ENCODE peak calls at places on chromosomes 2 and 18, in seven cellular contexts. Z is GM12891, S is spleen, A is gastrocnemius medialis, R is right lobe of liver, W is upper lobe of left lung, Q is GM12892. B is an unnamed sample.

GRCh38 chr2:206875701-206876100 is 63.6 kb upstream of the CPO start:
- DNase-seq in Z (no peak), S (no peak), A (no peak), R (no peak), W (no peak), Q (no peak), B (no peak)

GRCh38 chr2:222655406-222655747 is 515 bp downstream of the FARSB start:
- DNase-seq in Z (no peak), S (no peak), A (no peak), R (no peak), W (no peak), Q (no peak), B (no peak)

GRCh38 chr2:41948397-41948763 is 99.4 kb upstream of the PKDCC start:
- DNase-seq in Z (no peak), S (no peak), A (no peak), R (no peak), W (no peak), Q (no peak), B (no peak)

GRCh38 chr18:43422483-43422882 is 145.2 kb upstream of the SYT4 start:
- DNase-seq in Z (no peak), S (no peak), A (no peak), R (no peak), W (no peak), Q (no peak), B (no peak)

GRCh38 chr2:174071321-174071720 is 106.1 kb upstream of the SP3 start:
- DNase-seq in Z (no peak), S (no peak), A (no peak), R (no peak), W (no peak), Q (no peak), B (no peak)

GRCh38 chr2:643334-643733 is 33.9 kb downstream of the TMEM18 start:
- DNase-seq in Z (no peak), S (no peak), A (no peak), R (no peak), W (no peak), Q (no peak), B (no peak)

GRCh38 chr2:144523606-144524131 is 3.8 kb upstream of the ZEB2 start:
- DNase-seq in Z (no peak), S (no peak), A (no peak), R (no peak), W (peak), Q (no peak), B (no peak)

GRCh38 chr2:64533882-64534281 is 9.8 kb downstream of the AFTPH start:
- DNase-seq in Z (no peak), S (no peak), A (no peak), R (no peak), W (no peak), Q (no peak), B (no peak)

GRCh38 chr2:125330133-125330532 is 1305.0 kb downstream of the CNTNAP5 start:
- DNase-seq in Z (no peak), S (no peak), A (no peak), R (no peak), W (no peak), Q (no peak), B (no peak)

GRCh38 chr2:182393361-182393760 is 33.5 kb downstream of the PDE1A start:
- DNase-seq in Z (no peak), S (no peak), A (no peak), R (no peak), W (no peak), Q (no peak), B (no peak)

GRCh38 chr2:231185050-231185725 is 13.2 kb upstream of the ARMC9 start:
- DNase-seq in Z (no peak), S (no peak), A (no peak), R (no peak), W (no peak), Q (no peak), B (no peak)

GRCh38 chr2:64487256-64488049 is 33.5 kb downstream of the LGALSL start:
- DNase-seq in Z (no peak), S (no peak), A (no peak), R (no peak), W (no peak), Q (no peak), B (no peak)

GRCh38 chr2:9613291-9613690 is 17.5 kb downstream of the YWHAQ start:
- DNase-seq in Z (no peak), S (no peak), A (no peak), R (no peak), W (no peak), Q (no peak), B (no peak)

GRCh38 chr2:2665834-2666133 is 334.7 kb upstream of the MYT1L start:
- DNase-seq in Z (no peak), S (no peak), A (no peak), R (no peak), W (no peak), Q (no peak), B (no peak)

DNA sequence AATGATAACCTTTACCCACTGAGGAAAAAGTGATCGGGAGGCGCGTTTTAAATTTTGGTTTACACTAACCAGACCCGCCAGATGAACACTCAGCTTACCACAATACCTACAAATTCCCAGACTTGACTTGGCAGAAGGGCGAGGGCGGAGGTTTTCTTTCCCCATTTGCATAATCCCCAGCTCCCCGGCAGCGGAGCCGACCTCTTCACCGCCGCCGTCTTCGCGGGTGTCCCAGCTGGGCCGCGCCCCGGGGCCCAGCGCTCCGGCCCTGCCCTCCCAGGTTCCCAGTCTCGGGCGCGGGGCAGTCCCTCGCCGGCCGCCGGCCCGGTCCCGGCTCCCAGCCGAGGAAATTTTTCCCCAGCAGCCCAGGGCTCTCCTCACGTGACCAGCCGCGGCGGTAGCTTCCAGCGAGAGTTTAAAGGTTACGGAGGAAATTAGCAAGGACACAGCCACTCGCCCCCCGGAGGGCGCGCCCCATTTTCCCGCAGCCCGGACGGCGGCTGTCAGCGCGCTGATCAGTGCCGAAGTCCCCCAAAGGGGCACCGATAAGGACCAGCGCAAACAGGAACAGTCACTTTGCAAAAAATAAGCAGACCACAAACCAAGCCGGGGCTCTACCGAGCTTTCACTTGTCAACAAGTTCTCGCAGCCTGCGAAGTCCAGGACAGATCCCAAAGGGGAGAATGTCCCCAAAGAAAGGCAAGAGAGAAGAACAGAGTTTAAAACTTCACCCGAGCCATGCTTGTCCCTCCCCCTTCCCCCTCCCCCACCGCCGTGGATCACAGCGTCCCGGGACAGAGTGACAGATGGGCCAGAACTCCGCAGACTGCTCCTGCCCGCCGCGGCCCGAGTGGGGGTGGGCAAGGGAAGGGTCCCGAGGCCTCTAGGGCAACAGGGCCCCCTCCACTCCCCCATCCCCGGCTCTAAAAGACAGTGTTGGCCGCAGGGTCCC is 1.3 kb upstream of the PRKCE start:
- DNase-seq in Z (no peak), S (peak), A (peak), R (peak), W (peak), Q (peak), B (peak)
- TF ChIP-seq POLR2A in Z (no peak), S (peak), A (peak), R (peak), W (no peak), Q (no peak), B (peak)

DNA sequence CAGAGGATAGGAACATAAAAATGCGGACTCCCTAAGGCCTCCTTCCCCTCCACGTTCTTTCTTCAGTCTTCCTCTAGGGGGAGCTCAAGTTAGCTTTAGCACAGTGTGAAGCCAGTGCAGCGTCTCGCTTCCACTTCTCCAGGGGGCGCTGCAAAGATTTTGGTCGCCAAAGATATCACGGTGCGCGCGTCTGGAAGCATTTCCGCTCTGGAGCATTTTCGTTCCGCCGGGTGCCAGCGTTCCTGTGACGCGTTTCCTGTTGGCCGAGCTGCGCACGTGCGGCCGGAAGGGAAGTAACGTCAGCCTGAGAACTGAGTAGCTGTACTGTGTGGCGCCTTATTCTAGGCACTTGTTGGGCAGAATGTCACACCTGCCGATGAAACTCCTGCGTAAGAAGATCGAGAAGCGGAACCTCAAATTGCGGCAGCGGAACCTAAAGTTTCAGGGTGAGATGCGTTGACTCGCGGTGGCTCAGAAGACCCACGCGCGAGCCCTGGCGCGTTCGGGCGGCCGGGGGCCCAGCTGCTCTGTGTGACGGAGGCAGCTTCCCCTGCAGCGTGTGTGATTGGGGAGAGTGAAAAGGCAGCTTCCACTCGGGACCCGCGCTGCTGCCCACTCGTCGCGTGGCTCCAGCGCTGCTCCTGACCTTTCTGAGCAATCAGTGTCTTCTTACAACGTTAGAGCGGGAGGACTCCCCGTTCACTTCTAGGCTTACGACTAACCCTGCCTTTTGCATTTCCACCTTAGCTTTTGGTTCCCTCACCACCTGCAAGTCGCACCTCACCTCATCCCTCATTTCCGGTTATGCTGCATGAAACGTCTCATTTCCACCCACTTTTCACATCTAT is at the start of gene DDX18:
- DNase-seq in Z (peak), S (peak), A (peak), R (peak), W (peak), Q (peak), B (peak)
- TF ChIP-seq POLR2A in Z (peak), S (no peak), A (peak), R (peak), W (no peak), Q (peak), B (peak)

GRCh38 chr2:25283921-25284320 is 57.8 kb downstream of the DNMT3A start:
- DNase-seq in Z (no peak), S (no peak), A (no peak), R (no peak), W (no peak), Q (no peak), B (no peak)

GRCh38 chr2:25286723-25287483 is 54.8 kb downstream of the DNMT3A start:
- DNase-seq in Z (no peak), S (no peak), A (no peak), R (no peak), W (no peak), Q (no peak), B (no peak)

GRCh38 chr2:25285265-25286024 is 56.3 kb downstream of the DNMT3A start:
- DNase-seq in Z (no peak), S (no peak), A (no peak), R (no peak), W (no peak), Q (no peak), B (no peak)

GRCh38 chr2:25281581-25281980 is 60.1 kb downstream of the DNMT3A start:
- DNase-seq in Z (no peak), S (no peak), A (no peak), R (no peak), W (no peak), Q (no peak), B (no peak)

DNA sequence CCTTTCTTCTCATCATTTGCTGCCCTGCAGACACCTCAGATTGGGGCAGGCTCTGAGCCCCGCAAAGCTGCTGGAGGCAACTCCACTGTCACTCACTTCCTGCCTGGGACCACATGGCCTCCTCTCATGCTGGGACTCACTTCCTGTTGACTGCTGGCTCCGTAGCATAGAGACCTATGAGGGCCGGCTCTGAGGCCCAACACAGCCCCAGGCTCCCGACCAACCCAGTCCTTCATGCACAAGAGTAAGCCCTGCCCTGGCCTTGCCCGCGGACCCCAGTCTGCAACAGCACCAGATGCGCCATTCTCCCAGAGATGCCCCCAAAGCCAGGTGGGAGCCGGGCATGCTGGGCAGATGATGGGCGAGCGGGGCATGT is 55.7 kb downstream of the DNMT3A start:
- DNase-seq in Z (peak), S (peak), A (no peak), R (no peak), W (no peak), Q (peak), B (peak)
- TF ChIP-seq POLR2A in Z (peak), S (no peak), A (no peak), R (no peak), W (no peak), Q (peak), B (no peak)

GRCh38 chr2:118186110-118186857 is 98.0 kb downstream of the INSIG2 start:
- DNase-seq in Z (peak), S (peak), A (peak), R (peak), W (peak), Q (peak), B (peak)
- TF ChIP-seq POLR2A in Z (peak), S (peak), A (peak), R (peak), W (no peak), Q (peak), B (peak)

DNA sequence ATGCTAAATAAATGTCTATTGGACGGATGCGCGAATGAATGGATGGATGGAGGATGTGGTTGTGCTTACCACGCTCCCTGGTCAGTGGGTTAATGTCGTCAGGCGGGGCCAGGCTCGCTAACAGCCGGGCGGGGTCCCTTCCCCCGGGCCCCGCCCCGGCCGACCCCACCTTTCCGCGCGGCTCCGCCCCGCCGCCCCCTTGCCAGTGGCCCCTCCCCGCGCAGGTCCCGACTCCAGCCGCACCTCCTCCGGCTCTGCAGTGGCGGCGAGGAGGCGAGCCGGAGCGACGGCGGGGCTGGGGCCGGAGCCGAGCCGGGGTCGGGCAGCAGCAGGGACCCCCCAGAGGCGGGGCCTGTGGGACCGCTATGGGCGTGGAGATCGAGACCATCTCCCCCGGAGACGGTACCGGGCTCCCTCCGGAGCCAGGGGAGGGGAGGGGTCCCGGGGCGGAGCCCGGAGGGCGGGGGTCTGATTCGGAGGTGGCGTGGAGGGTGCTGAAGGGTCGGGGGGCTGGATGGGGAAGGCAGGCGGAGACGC is at the start of gene FKBP1B:
- DNase-seq in Z (peak), S (peak), A (no peak), R (peak), W (peak), Q (peak), B (peak)
- TF ChIP-seq POLR2A in Z (no peak), S (no peak), A (peak), R (peak), W (no peak), Q (no peak), B (peak)

GRCh38 chr2:25187729-25188350 is 19.5 kb upstream of the POMC start:
- DNase-seq in Z (no peak), S (no peak), A (no peak), R (no peak), W (no peak), Q (no peak), B (peak)

GRCh38 chr2:25188405-25188804 is 20.0 kb upstream of the POMC start:
- DNase-seq in Z (no peak), S (no peak), A (no peak), R (no peak), W (no peak), Q (no peak), B (no peak)

GRCh38 chr2:25178976-25179375 is 10.6 kb upstream of the POMC start:
- DNase-seq in Z (no peak), S (no peak), A (no peak), R (no peak), W (no peak), Q (no peak), B (no peak)

GRCh38 chr2:25184254-25184653 is 15.9 kb upstream of the POMC start:
- DNase-seq in Z (no peak), S (no peak), A (no peak), R (no peak), W (no peak), Q (no peak), B (no peak)
- TF ChIP-seq POLR2A in Z (no peak), S (no peak), A (no peak), R (no peak), W (no peak), Q (no peak), B (no peak)

GRCh38 chr2:196639180-196640030 is at the start of gene CCDC150:
- DNase-seq in Z (peak), S (peak), A (peak), R (peak), W (peak), Q (peak), B (peak)
- TF ChIP-seq POLR2A in Z (peak), S (no peak), A (no peak), R (no peak), W (no peak), Q (no peak), B (no peak)

GRCh38 chr18:49682301-49683190 is 120.7 kb downstream of the LIPG start:
- DNase-seq in Z (no peak), S (no peak), A (no peak), R (peak), W (no peak), Q (no peak), B (no peak)

GRCh38 chr18:49681387-49681786 is 119.5 kb downstream of the LIPG start:
- DNase-seq in Z (no peak), S (no peak), A (no peak), R (no peak), W (no peak), Q (no peak), B (no peak)

GRCh38 chr18:49690307-49690706 is 123.0 kb downstream of the ACAA2 start:
- DNase-seq in Z (no peak), S (no peak), A (no peak), R (no peak), W (no peak), Q (no peak), B (no peak)

GRCh38 chr18:49691177-49691608 is 122.1 kb downstream of the ACAA2 start:
- DNase-seq in Z (no peak), S (no peak), A (no peak), R (no peak), W (no peak), Q (no peak), B (no peak)

DNA sequence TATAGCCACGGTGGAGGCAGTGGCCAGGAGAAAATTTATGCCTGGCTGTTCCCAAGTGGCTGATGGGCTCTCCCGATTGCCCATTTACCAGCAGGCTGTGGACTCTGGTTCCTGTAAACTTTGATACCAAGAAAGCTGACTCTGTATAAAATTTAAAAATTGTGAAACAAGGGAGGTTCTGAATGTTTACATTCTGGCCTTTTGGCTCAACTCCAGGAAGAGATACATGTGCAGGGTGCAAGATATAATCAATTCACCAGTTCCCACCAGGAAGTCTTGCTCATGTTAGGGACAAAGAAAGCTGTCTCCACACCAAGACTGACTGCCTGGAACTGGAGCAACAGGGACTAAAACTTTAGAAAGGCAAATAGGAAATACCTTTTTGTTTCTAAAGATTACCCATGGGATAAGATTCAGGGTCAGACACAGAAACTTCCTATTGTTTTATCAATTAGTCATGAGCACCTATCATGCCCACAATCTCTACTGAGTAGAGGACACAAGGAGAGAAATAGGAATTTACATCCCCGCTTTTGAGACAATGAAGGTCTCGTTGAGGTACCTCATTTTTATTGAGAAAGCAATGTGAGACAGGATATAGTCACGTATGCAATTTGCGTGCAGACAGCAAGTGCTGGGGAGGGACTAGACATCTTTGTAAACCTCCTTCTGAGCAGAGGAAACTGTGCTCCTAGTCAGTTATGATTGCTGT is 123.5 kb downstream of the LIPG start:
- DNase-seq in Z (no peak), S (no peak), A (no peak), R (peak), W (no peak), Q (no peak), B (no peak)
- TF ChIP-seq POLR2A in Z (no peak), S (no peak), A (no peak), R (no peak), W (no peak), Q (no peak), B (no peak)